ENCODE peak calls at places on chromosomes 6 and 20, in four cellular contexts. B is iPS-NIHi11, H is fibroblast of pulmonary artery, S is left ventricle myocardium superior. R is an unnamed sample.
A peak's percentile ranks its signal among the peaks of the same experiment; 100 is the strongest.

GRCh38 chr6:99393366-99393697 is 663 bp downstream of the COQ3 start:
- DNase-seq in S (no peak), H (no peak), B (no peak), R (no peak)

GRCh38 chr6:150261997-150262396 is 106.8 kb upstream of the IYD start:
- DNase-seq in H (no peak), B (peak; percentile 41), S (no peak), R (no peak)

GRCh38 chr6:137350857-137351256 is 131.7 kb upstream of the IFNGR1 start:
- DNase-seq in H (no peak), B (no peak), S (no peak), R (no peak)

GRCh38 chr20:48722737-48723191 is 105.0 kb downstream of the PREX1 start:
- DNase-seq in S (no peak), B (no peak), H (peak; percentile 62), R (peak; percentile 50)

GRCh38 chr6:7469696-7470095 is 71.8 kb upstream of the DSP start:
- DNase-seq in H (peak; percentile 27), S (no peak), B (no peak), R (no peak)

GRCh38 chr6:90186637-90187361 is 109.8 kb downstream of the BACH2 start:
- DNase-seq in H (no peak), B (no peak), S (no peak), R (no peak)

GRCh38 chr6:163405412-163406309 is 8.9 kb upstream of the QKI start:
- DNase-seq in H (no peak), B (no peak), S (peak; percentile 80), R (no peak)

GRCh38 chr6:128821116-128821515 is 61.8 kb upstream of the LAMA2 start:
- DNase-seq in S (no peak), B (no peak), H (peak; percentile 51), R (no peak)

GRCh38 chr20:63829943-63830820 is 882 bp downstream of the ZBTB46 start:
- DNase-seq in B (peak; percentile 82), S (no peak), H (no peak), R (peak; percentile 12)

GRCh38 chr20:3635346-3635745 is 27.9 kb downstream of the GFRA4 start:
- DNase-seq in S (no peak), B (no peak), H (peak; percentile 20), R (no peak)

GRCh38 chr6:326896-327537 is 34.7 kb downstream of the DUSP22 start:
- DNase-seq in S (no peak), B (no peak), H (no peak), R (no peak)

GRCh38 chr6:41642960-41643898 is 5.0 kb downstream of the MDFI start:
- DNase-seq in H (no peak), B (no peak), S (no peak), R (no peak)

GRCh38 chr20:34639755-34640222 is 37.1 kb downstream of the PIGU start:
- DNase-seq in B (no peak), H (no peak), S (no peak), R (no peak)

GRCh38 chr6:35552285-35552917 is 39.7 kb upstream of the TULP1 start:
- DNase-seq in H (peak; percentile 63), S (no peak), B (peak; percentile 65), R (peak; percentile 45)

GRCh38 chr6:6927437-6928361 is 180.1 kb upstream of the RREB1 start:
- DNase-seq in B (peak; percentile 47), H (no peak), S (peak; percentile 63), R (no peak)

GRCh38 chr6:42819803-42820508 is 38.1 kb downstream of the BICRAL start:
- DNase-seq in H (peak; percentile 51), B (peak; percentile 40), S (no peak), R (no peak)

GRCh38 chr20:33309631-33310030 is 26.6 kb downstream of the BPIFB1 start:
- DNase-seq in S (no peak), B (no peak), H (no peak), R (no peak)

GRCh38 chr6:13423292-13423691 is 64.1 kb downstream of the GFOD1 start:
- DNase-seq in S (no peak), H (no peak), B (no peak), R (no peak)